ENCODE peak calls at places on chromosomes 1 and 21, in seven cellular contexts. Y, T, D, M, H, I and F are unnamed samples. For H3K9me3, the result is how much of the 10 kb centered on the place peaks cover.

GRCh38 chr1:168786476-168787330 is 57.7 kb upstream of the DPT start:
- DNase-seq in I (no peak), Y (no peak), D (no peak), M (no peak), T (no peak), H (peak), F (no peak)

GRCh38 chr21:45003331-45004058 is 63.7 kb downstream of the SLX9 start:
- DNase-seq in D (no peak), Y (no peak), M (no peak), T (peak), H (no peak), I (no peak), F (peak)

GRCh38 chr1:180881806-180882509 is 30.7 kb upstream of the KIAA1614 start:
- DNase-seq in Y (no peak), M (no peak), D (peak), H (peak), I (peak), T (no peak), F (no peak)

GRCh38 chr1:228104526-228105251 is 1.6 kb upstream of the C1orf35 start:
- DNase-seq in H (no peak), M (no peak), D (no peak), T (peak), I (no peak), Y (peak), F (no peak)

GRCh38 chr1:36913523-36914060 is 120.7 kb downstream of the GRIK3 start:
- DNase-seq in Y (no peak), H (no peak), D (no peak), T (no peak), M (no peak), I (no peak), F (no peak)

GRCh38 chr1:244383278-244383884 is 68.3 kb downstream of the ADSS2 start:
- DNase-seq in H (no peak), I (no peak), T (no peak), Y (no peak), D (no peak), M (no peak), F (no peak)

GRCh38 chr1:92998829-92999228 is 37.6 kb upstream of the DIPK1A start:
- DNase-seq in Y (no peak), H (no peak), I (no peak), M (no peak), T (no peak), D (no peak), F (no peak)

GRCh38 chr1:223084466-223084865 is 58.6 kb downstream of the TLR5 start:
- DNase-seq in T (no peak), M (no peak), D (no peak), H (no peak), I (no peak), Y (no peak), F (no peak)

GRCh38 chr1:159009704-159010361 is at the start of gene IFI16:
- DNase-seq in D (peak), T (no peak), H (peak), I (no peak), Y (no peak), M (peak), F (no peak)

GRCh38 chr1:93629101-93630059 is 52.3 kb downstream of the BCAR3 start:
- DNase-seq in D (peak), M (peak), H (peak), Y (peak), T (no peak), I (peak), F (no peak)

GRCh38 chr1:168907053-168907452 is 178.0 kb upstream of the DPT start:
- DNase-seq in H (no peak), T (no peak), I (no peak), M (no peak), D (no peak), Y (no peak), F (no peak)

GRCh38 chr1:156692409-156692957 is 12.9 kb downstream of the CRABP2 start:
- DNase-seq in M (no peak), D (no peak), I (peak), T (no peak), H (no peak), Y (no peak), F (no peak)
- H3K4me3 ChIP-seq in M (no peak), D (peak), I (no peak), T (no peak), H (no peak), Y (no peak), F (no peak)

GRCh38 chr21:15801352-15801863 is 71.6 kb downstream of the USP25 start:
- DNase-seq in H (no peak), M (no peak), D (no peak), T (no peak), Y (no peak), I (no peak), F (no peak)
- H3K9me3 ChIP-seq in H (under half), M (under half), D (under half), T (under half), Y (under half), I (under half), F (under half)

GRCh38 chr1:35574655-35575400 is 1.7 kb downstream of the TFAP2E start:
- DNase-seq in D (no peak), Y (no peak), T (peak), H (no peak), M (no peak), I (peak), F (peak)

GRCh38 chr1:35575401-35575958 is 2.4 kb downstream of the TFAP2E start:
- DNase-seq in D (no peak), T (no peak), M (no peak), Y (no peak), I (no peak), H (no peak), F (no peak)

GRCh38 chr1:35577071-35577998 is 4.2 kb downstream of the TFAP2E start:
- DNase-seq in T (peak), H (no peak), M (peak), D (no peak), I (no peak), Y (no peak), F (no peak)

GRCh38 chr1:35573776-35574654 is 901 bp downstream of the TFAP2E start:
- DNase-seq in T (peak), D (no peak), H (no peak), M (no peak), Y (no peak), I (no peak), F (peak)

GRCh38 chr1:35576061-35576765 is 3.1 kb downstream of the TFAP2E start:
- DNase-seq in H (no peak), I (no peak), T (no peak), Y (no peak), M (no peak), D (no peak), F (no peak)
- H3K4me3 ChIP-seq in H (no peak), I (no peak), T (no peak), Y (no peak), M (peak), D (no peak), F (peak)

GRCh38 chr1:184472117-184472516 is 85.3 kb downstream of the C1orf21 start:
- DNase-seq in M (no peak), T (no peak), Y (no peak), D (no peak), H (no peak), I (no peak), F (no peak)
- H3K9me3 ChIP-seq in M (under half), T (under half), Y (under half), D (under half), H (under half), I (under half), F (under half)

GRCh38 chr1:200909757-200910239 is 15.1 kb downstream of the INAVA start:
- DNase-seq in T (no peak), M (no peak), D (no peak), I (no peak), H (no peak), Y (no peak), F (no peak)

GRCh38 chr1:200909071-200909470 is 14.4 kb downstream of the INAVA start:
- DNase-seq in M (no peak), Y (no peak), H (no peak), I (no peak), T (no peak), D (no peak), F (no peak)

GRCh38 chr1:200912737-200913407 is 18.2 kb downstream of the INAVA start:
- DNase-seq in M (no peak), H (no peak), Y (no peak), T (peak), D (no peak), I (no peak), F (no peak)

GRCh38 chr1:200908158-200908868 is 13.6 kb downstream of the INAVA start:
- DNase-seq in M (no peak), D (no peak), Y (no peak), T (no peak), I (no peak), H (no peak), F (no peak)

GRCh38 chr1:200911361-200911760 is 16.7 kb downstream of the INAVA start:
- DNase-seq in T (peak), H (no peak), Y (no peak), D (no peak), I (no peak), M (no peak), F (no peak)
- H3K4me3 ChIP-seq in T (no peak), H (no peak), Y (no peak), D (no peak), I (no peak), M (no peak), F (no peak)

GRCh38 chr1:247961796-247962195 is 3.2 kb upstream of the OR2AK2 start:
- DNase-seq in I (no peak), Y (no peak), T (no peak), M (no peak), D (no peak), H (no peak), F (no peak)
- H3K9me3 ChIP-seq in I (under half), Y (under half), T (under half), M (under half), D (under half), H (under half), F (under half)

GRCh38 chr1:161427733-161428516 is 60.2 kb upstream of the CFAP126 start:
- DNase-seq in I (peak), D (peak), Y (no peak), T (no peak), M (no peak), H (peak), F (no peak)
- H3K4me3 ChIP-seq in I (peak), D (peak), Y (no peak), T (no peak), M (no peak), H (peak), F (no peak)

GRCh38 chr1:247047260-247047659 is 31.4 kb downstream of the ZNF670 start:
- DNase-seq in I (no peak), D (no peak), M (no peak), T (no peak), H (no peak), Y (no peak), F (no peak)
- H3K9me3 ChIP-seq in I (under half), D (under half), M (half or more), T (under half), H (under half), Y (under half), F (under half)